ENCODE peak calls at places on chromosomes 5 and 9, in four cellular contexts. K is substantia nigra, J is DMS153, T is GM20000. Y is an unnamed sample.

GRCh38 chr5:170693701-170694100 is 89.8 kb upstream of the GABRP start:
- DNase-seq in K (no peak), J (no peak), T (no peak), Y (no peak)

GRCh38 chr9:77847626-77848025 is 184.0 kb downstream of the GNAQ start:
- DNase-seq in K (no peak), J (no peak), T (no peak), Y (no peak)

GRCh38 chr9:14213504-14213903 is 100.4 kb downstream of the NFIB start:
- DNase-seq in K (no peak), J (no peak), T (no peak), Y (no peak)

GRCh38 chr9:93346240-93347112 is 105.0 kb upstream of the FAM120A start:
- DNase-seq in K (no peak), J (no peak), T (no peak), Y (no peak)

GRCh38 chr5:154285661-154286408 is 95.3 kb downstream of the GALNT10 start:
- DNase-seq in K (no peak), J (no peak), T (no peak), Y (no peak)

GRCh38 chr9:136697146-136697820 is 10.0 kb upstream of the AGPAT2 start:
- DNase-seq in K (no peak), J (no peak), T (no peak), Y (no peak)

GRCh38 chr9:78064075-78064474 is 32.5 kb upstream of the GNAQ start:
- DNase-seq in K (peak), J (no peak), T (no peak), Y (no peak)

GRCh38 chr5:177552839-177553455 is 1.4 kb downstream of the FAM193B start:
- DNase-seq in K (no peak), J (no peak), T (no peak), Y (no peak)

GRCh38 chr5:23071682-23072081 is 218.5 kb upstream of the CDH12 start:
- DNase-seq in K (no peak), J (no peak), T (peak), Y (no peak)

Y was measured in NCI-H345.